ENCODE peak calls at places on chromosomes 12 and 14, in ten cellular contexts. I is H1, S is A549, G is K562, C is H9, P is fibroblast of lung, X is osteoblast, O is IMR-90, V is astrocyte, J is SK-N-SH. U is an unnamed sample. For H3K4me1, the result is how much of the 10 kb centered on the place peaks cover.

GRCh38 chr14:74348735-74349463 is 628 bp downstream of the VRTN start:
- DNase-seq in P (no peak), S (no peak), J (no peak), G (peak), O (no peak), X (no peak), C (no peak), I (no peak), V (no peak), U (no peak)

GRCh38 chr12:90327783-90328743 is 619.4 kb upstream of the ATP2B1 start:
- DNase-seq in G (no peak), O (no peak), C (no peak), S (no peak), I (no peak), V (no peak), J (no peak), X (peak), P (no peak), U (no peak)

GRCh38 chr12:29889737-29890136 is 106.0 kb upstream of the TMTC1 start:
- DNase-seq in X (peak), G (no peak), S (peak), J (peak), P (peak), C (peak), I (peak), V (peak), O (peak), U (peak)

GRCh38 chr14:97723834-97724770 is 926.9 kb downstream of the VRK1 start:
- DNase-seq in C (no peak), X (no peak), P (no peak), V (no peak), G (no peak), S (peak), J (no peak), O (no peak), I (no peak), U (no peak)

GRCh38 chr14:86654558-86655184 is 1124.7 kb downstream of the FLRT2 start:
- DNase-seq in X (no peak), I (peak), V (no peak), G (peak), O (peak), P (peak), J (peak), C (peak), S (peak), U (peak)

GRCh38 chr12:89070603-89071002 is 281.7 kb downstream of the DUSP6 start:
- DNase-seq in I (no peak), O (no peak), P (no peak), J (no peak), S (no peak), G (no peak), V (no peak), C (no peak), X (no peak), U (no peak)

GRCh38 chr14:96508900-96509299 is 6.7 kb downstream of the PAPOLA start:
- DNase-seq in C (no peak), S (peak), X (peak), I (no peak), J (no peak), G (no peak), O (no peak), V (no peak), P (no peak), U (no peak)

GRCh38 chr14:66330916-66331315 is 155.3 kb upstream of the CCDC196 start:
- DNase-seq in O (no peak), I (no peak), X (no peak), J (no peak), V (peak), G (no peak), C (no peak), P (no peak), S (no peak), U (peak)

GRCh38 chr12:111488798-111489197 is 83.1 kb downstream of the SH2B3 start:
- DNase-seq in S (no peak), X (no peak), I (no peak), O (no peak), P (no peak), V (no peak), C (no peak), J (no peak), G (no peak), U (no peak)

GRCh38 chr12:49108958-49109404 is 1.7 kb downstream of the LMBR1L start:
- DNase-seq in X (peak), J (no peak), P (peak), O (peak), I (no peak), G (no peak), V (no peak), S (no peak), C (no peak), U (no peak)

GRCh38 chr14:76500011-76500410 is 124.1 kb downstream of the ESRRB start:
- DNase-seq in S (no peak), I (no peak), J (no peak), X (peak), P (no peak), V (peak), G (no peak), C (no peak), O (peak), U (no peak)

GRCh38 chr14:102371361-102371760 is 8.6 kb downstream of the TECPR2 start:
- DNase-seq in C (no peak), S (no peak), J (no peak), P (no peak), V (no peak), G (no peak), X (no peak), O (no peak), I (no peak), U (no peak)

GRCh38 chr14:74469548-74470518 is 23.3 kb downstream of the NPC2 start:
- DNase-seq in J (no peak), I (peak), V (no peak), O (no peak), P (no peak), C (no peak), X (peak), S (no peak), G (no peak), U (no peak)

GRCh38 chr14:53953828-53954550 is 2.6 kb downstream of the BMP4 start:
- DNase-seq in I (peak), G (no peak), O (peak), X (peak), J (peak), V (peak), C (peak), S (peak), P (peak), U (peak)

GRCh38 chr12:102917026-102917787 is at the start of gene PAH:
- DNase-seq in C (peak), J (peak), O (no peak), X (no peak), S (no peak), V (no peak), P (no peak), G (peak), I (peak), U (no peak)

GRCh38 chr14:96804821-96805374 is 7.7 kb downstream of the VRK1 start:
- DNase-seq in C (no peak), I (no peak), P (peak), G (no peak), X (no peak), J (no peak), V (no peak), O (peak), S (no peak), U (no peak)

GRCh38 chr12:122860052-122860853 is 25.0 kb downstream of the HIP1R start:
- DNase-seq in J (peak), V (no peak), X (peak), C (peak), I (peak), O (peak), S (peak), P (peak), G (peak), U (peak)

GRCh38 chr12:125451408-125451807 is 386.2 kb downstream of the AACS start:
- DNase-seq in X (no peak), C (no peak), G (no peak), I (no peak), V (no peak), P (no peak), S (no peak), J (no peak), O (no peak), U (no peak)

GRCh38 chr12:91383106-91383505 is 200.5 kb upstream of the DCN start:
- DNase-seq in X (no peak), O (peak), G (no peak), C (no peak), J (no peak), V (no peak), P (peak), I (no peak), S (no peak), U (no peak)

GRCh38 chr12:53956914-53957536 is 2.3 kb downstream of the HOXC12 start:
- DNase-seq in P (no peak), O (no peak), V (no peak), S (no peak), C (no peak), G (no peak), J (no peak), X (peak), I (no peak), U (no peak)

GRCh38 chr14:82447586-82447985 is 913.9 kb upstream of the SEL1L start:
- DNase-seq in C (no peak), X (no peak), I (no peak), P (no peak), O (no peak), J (no peak), G (no peak), S (no peak), V (no peak), U (no peak)

GRCh38 chr12:52248541-52249035 is 15.5 kb downstream of the KRT7 start:
- DNase-seq in J (no peak), I (no peak), C (peak), O (no peak), G (no peak), X (peak), S (no peak), P (no peak), V (no peak), U (no peak)

GRCh38 chr14:55451398-55451797 is 11.0 kb upstream of the TBPL2 start:
- DNase-seq in S (no peak), I (peak), C (no peak), V (no peak), P (no peak), O (peak), J (no peak), G (no peak), X (no peak), U (no peak)

GRCh38 chr12:42539696-42540095 is 49.9 kb downstream of the PRICKLE1 start:
- DNase-seq in I (no peak), S (no peak), V (no peak), O (no peak), J (no peak), X (no peak), P (no peak), C (no peak), G (no peak), U (no peak)

GRCh38 chr14:58362798-58363412 is 32.8 kb upstream of the TOMM20L start:
- DNase-seq in V (peak), S (peak), J (peak), I (no peak), C (no peak), O (peak), P (peak), X (peak), G (no peak), U (no peak)

GRCh38 chr14:76430475-76430980 is 54.6 kb downstream of the ESRRB start:
- DNase-seq in G (no peak), O (no peak), P (no peak), I (no peak), C (no peak), S (no peak), J (no peak), X (no peak), V (no peak), U (no peak)

GRCh38 chr12:116773276-116773731 is 35.2 kb downstream of the RNFT2 start:
- DNase-seq in C (peak), O (no peak), X (peak), P (no peak), G (no peak), I (peak), S (peak), V (no peak), J (no peak), U (no peak)

GRCh38 chr14:55191881-55192616 is 664 bp upstream of the DLGAP5 start:
- DNase-seq in C (no peak), J (peak), P (peak), I (no peak), G (peak), S (peak), X (peak), V (no peak), O (no peak), U (no peak)

GRCh38 chr14:22414876-22415632 is 174.0 kb downstream of the DAD1 start:
- DNase-seq in S (no peak), G (no peak), X (no peak), P (no peak), I (no peak), V (no peak), C (no peak), J (no peak), O (no peak), U (no peak)

DNA sequence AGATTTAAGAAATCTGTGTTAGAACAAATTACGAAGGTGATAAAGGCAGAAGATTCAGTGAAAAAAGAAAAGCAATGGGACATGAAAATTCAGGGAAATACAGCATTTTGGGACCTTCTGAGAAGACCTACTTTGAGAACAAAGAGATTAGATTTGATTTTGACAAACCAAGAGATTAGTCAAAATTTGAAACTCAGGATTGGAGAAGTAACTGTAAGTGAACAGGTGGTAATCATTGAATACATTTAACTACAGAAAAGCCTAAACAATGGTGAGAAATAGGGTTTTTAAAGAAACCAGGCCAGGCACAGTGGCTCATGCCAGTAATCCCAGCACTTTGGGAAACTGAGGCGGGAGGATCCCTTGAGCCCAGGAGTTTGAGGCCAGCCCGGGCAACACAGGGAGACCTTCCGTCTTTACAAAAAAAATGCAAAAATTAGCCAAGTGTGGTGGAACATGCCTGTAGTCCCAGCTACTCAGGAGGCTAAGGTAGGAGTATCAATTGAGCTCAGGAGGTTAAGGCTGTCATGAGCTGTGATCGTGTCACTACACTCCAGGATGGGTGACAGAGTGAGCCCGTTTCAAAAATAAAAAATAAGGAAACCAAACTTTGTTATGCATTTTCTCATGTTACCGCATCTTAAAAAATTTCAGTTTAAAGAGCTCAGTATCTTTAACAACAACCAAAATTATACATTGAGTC is 8.9 kb upstream of the SAV1 start:
- DNase-seq in X (no peak), P (no peak), V (no peak), G (no peak), S (no peak), O (no peak), C (no peak), J (no peak), I (no peak), U (no peak)
- H3K4me2 ChIP-seq in X (peak), P (peak), V (peak), G (no peak), S (peak), O (peak), C (no peak), J (peak), I (no peak), U (peak)

GRCh38 chr12:11765421-11765816 is 115.9 kb downstream of the ETV6 start:
- DNase-seq in O (peak), I (no peak), J (no peak), V (peak), P (peak), X (no peak), C (no peak), S (no peak), G (no peak), U (no peak)
- H3K4me1 ChIP-seq in O (under half), I (under half), J (under half), V (under half), P (under half), X (under half), C (under half), S (under half), G (under half), U (under half)

DNA sequence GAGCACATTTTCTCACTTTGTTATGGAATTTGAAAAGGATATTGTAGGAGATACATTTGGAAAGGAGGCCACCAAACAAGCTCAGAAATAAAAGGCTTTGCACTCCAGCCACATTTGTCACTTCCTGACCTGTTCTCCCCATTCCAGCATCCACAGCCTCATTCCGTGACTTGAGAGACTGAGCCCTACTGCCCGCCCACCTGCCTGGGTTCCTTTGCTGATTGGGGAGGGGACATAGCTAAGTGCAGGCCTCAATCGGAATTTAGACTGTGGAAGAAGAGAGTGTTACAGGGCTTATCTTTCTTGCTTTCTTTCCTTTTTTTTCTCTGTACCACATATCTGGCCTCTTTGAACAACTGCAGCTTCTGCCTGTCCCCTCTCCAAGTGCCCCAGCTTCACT is 735.4 kb upstream of the TMEM132C start:
- DNase-seq in C (no peak), X (no peak), V (no peak), P (no peak), G (no peak), J (no peak), O (no peak), S (no peak), I (no peak), U (no peak)
- H3K4me2 ChIP-seq in C (no peak), X (no peak), V (no peak), P (no peak), G (no peak), J (no peak), O (no peak), S (no peak), I (no peak), U (no peak)

GRCh38 chr14:68551045-68551683 is 241.7 kb downstream of the ZFP36L1 start:
- DNase-seq in I (peak), X (no peak), V (no peak), J (no peak), P (peak), O (no peak), C (no peak), S (no peak), G (no peak), U (no peak)
- H3K4me1 ChIP-seq in I (under half), X (under half), V (under half), J (half or more), P (under half), O (under half), C (under half), S (half or more), G (under half), U (half or more)

GRCh38 chr12:9113296-9113986 is 2.3 kb downstream of the A2M start:
- DNase-seq in G (no peak), J (no peak), C (no peak), S (no peak), X (no peak), V (no peak), P (no peak), O (no peak), I (no peak), U (no peak)
- H3K4me2 ChIP-seq in G (no peak), J (no peak), C (no peak), S (no peak), X (no peak), V (no peak), P (no peak), O (no peak), I (no peak), U (no peak)

GRCh38 chr14:92655802-92656201 is 92.6 kb downstream of the LGMN start:
- DNase-seq in X (no peak), V (no peak), O (no peak), I (no peak), J (no peak), P (no peak), S (no peak), C (no peak), G (no peak), U (no peak)
- H3K4me1 ChIP-seq in X (under half), V (under half), O (under half), I (under half), J (under half), P (under half), S (under half), C (under half), G (under half), U (under half)

GRCh38 chr14:24680516-24680915 is 46.5 kb upstream of the GZMB start:
- DNase-seq in O (no peak), G (no peak), I (no peak), J (no peak), P (no peak), C (no peak), X (no peak), V (no peak), S (no peak), U (no peak)

GRCh38 chr14:24677956-24678355 is 44.0 kb upstream of the GZMB start:
- DNase-seq in J (no peak), V (no peak), X (no peak), C (no peak), G (no peak), O (no peak), P (no peak), S (no peak), I (no peak), U (no peak)

GRCh38 chr14:24681056-24681455 is 47.1 kb upstream of the GZMB start:
- DNase-seq in O (no peak), S (no peak), V (no peak), C (no peak), P (no peak), G (no peak), J (no peak), X (no peak), I (no peak), U (no peak)

GRCh38 chr14:24678801-24679247 is 44.8 kb upstream of the GZMB start:
- DNase-seq in V (peak), I (peak), P (peak), G (peak), X (peak), S (peak), C (peak), J (peak), O (peak), U (peak)

GRCh38 chr14:24679248-24680085 is 45.5 kb upstream of the GZMB start:
- DNase-seq in V (no peak), S (no peak), I (no peak), C (no peak), G (no peak), P (no peak), O (no peak), J (no peak), X (no peak), U (no peak)
- H3K4me2 ChIP-seq in V (no peak), S (no peak), I (no peak), C (no peak), G (no peak), P (no peak), O (no peak), J (no peak), X (peak), U (no peak)

GRCh38 chr12:92487138-92487485 is 215.7 kb upstream of the PLEKHG7 start:
- DNase-seq in X (no peak), P (no peak), S (no peak), J (no peak), C (no peak), G (no peak), V (no peak), O (no peak), I (no peak), U (no peak)
- H3K4me1 ChIP-seq in X (under half), P (under half), S (under half), J (under half), C (under half), G (under half), V (under half), O (under half), I (under half), U (under half)